ENCODE peak calls at places on chromosomes 2 and 18, in seven cellular contexts. R is astrocyte of the spinal cord; B is fibroblast of mammary gland; E is NCI-H2171; L is skeletal muscle cell; U is GDM1; H is activated CD8-positive, alpha-beta memory T cell treated with anti-CD3 and anti-CD28 coated beads for 48 hours. G is an unnamed sample.

GRCh38 chr2:43293744-43294695 is 67.6 kb upstream of the ZFP36L2 start:
- DNase-seq in R (peak; percentile 99), B (peak; percentile 100), E (no peak), L (peak; percentile 99), U (peak; percentile 37), H (no peak), G (peak; percentile 99)

GRCh38 chr18:76121049-76121448 is 374.0 kb downstream of the ZNF516 start:
- DNase-seq in R (no peak), B (no peak), E (peak; percentile 0), L (no peak), U (no peak), H (no peak), G (no peak)

GRCh38 chr18:36419913-36420531 is 122.5 kb downstream of the FHOD3 start:
- DNase-seq in R (no peak), B (peak; percentile 67), E (no peak), L (no peak), U (no peak), H (no peak), G (peak; percentile 83)

GRCh38 chr2:12717988-12718661 is 1.4 kb downstream of the TRIB2 start:
- DNase-seq in R (peak; percentile 32), B (peak; percentile 33), E (peak; percentile 51), L (no peak), U (no peak), H (no peak), G (peak; percentile 57)

GRCh38 chr2:68784849-68785248 is 50.2 kb downstream of the ARHGAP25 start:
- DNase-seq in R (no peak), B (no peak), E (no peak), L (no peak), U (no peak), H (no peak), G (no peak)

GRCh38 chr2:229553091-229553490 is 161.3 kb downstream of the DNER start:
- DNase-seq in R (peak; percentile 76), B (peak; percentile 61), E (no peak), L (no peak), U (no peak), H (no peak), G (no peak)

GRCh38 chr2:108271691-108272253 is 16.9 kb upstream of the SULT1C2 start:
- DNase-seq in R (peak; percentile 80), B (peak; percentile 84), E (no peak), L (peak; percentile 81), U (no peak), H (no peak), G (no peak)

GRCh38 chr2:82781516-82781915 is 1677.6 kb downstream of the SUCLG1 start:
- DNase-seq in R (no peak), B (no peak), E (no peak), L (no peak), U (no peak), H (no peak), G (no peak)

GRCh38 chr2:23312996-23313606 is 71.9 kb upstream of the KLHL29 start:
- DNase-seq in R (no peak), B (peak; percentile 19), E (no peak), L (no peak), U (no peak), H (no peak), G (no peak)

GRCh38 chr2:189297446-189297845 is 117.9 kb upstream of the COL5A2 start:
- DNase-seq in R (peak; percentile 93), B (peak; percentile 70), E (no peak), L (peak; percentile 65), U (no peak), H (no peak), G (no peak)

GRCh38 chr2:73069855-73070650 is 1.5 kb downstream of the SFXN5 start:
- DNase-seq in R (peak; percentile 27), B (no peak), E (no peak), L (no peak), U (no peak), H (no peak), G (no peak)

GRCh38 chr2:177282787-177283533 is 18.4 kb upstream of the NFE2L2 start:
- DNase-seq in R (no peak), B (no peak), E (no peak), L (no peak), U (no peak), H (no peak), G (no peak)

GRCh38 chr2:194870974-194871535 is 786.0 kb upstream of the SLC39A10 start:
- DNase-seq in R (no peak), B (no peak), E (peak; percentile 70), L (no peak), U (no peak), H (no peak), G (no peak)

GRCh38 chr2:241011296-241011600 is 12.8 kb downstream of the SNED1 start:
- DNase-seq in R (no peak), B (no peak), E (no peak), L (no peak), U (no peak), H (no peak), G (no peak)

GRCh38 chr2:190470256-190470826 is 62.2 kb downstream of the MFSD6 start:
- DNase-seq in R (no peak), B (no peak), E (no peak), L (no peak), U (no peak), H (no peak), G (no peak)

GRCh38 chr2:69797836-69798465 is 31.5 kb upstream of the GMCL1 start:
- DNase-seq in R (peak; percentile 56), B (no peak), E (no peak), L (no peak), U (no peak), H (no peak), G (peak; percentile 22)

GRCh38 chr2:127164761-127165538 is 55.1 kb downstream of the CYP27C1 start:
- DNase-seq in R (no peak), B (no peak), E (no peak), L (no peak), U (no peak), H (no peak), G (no peak)

GRCh38 chr18:74412106-74412880 is 44.8 kb downstream of the DIPK1C start:
- DNase-seq in R (no peak), B (no peak), E (no peak), L (no peak), U (no peak), H (no peak), G (no peak)

GRCh38 chr18:74316257-74317180 is 880 bp downstream of the C18orf63 start:
- DNase-seq in R (peak; percentile 67), B (peak; percentile 52), E (no peak), L (peak; percentile 61), U (no peak), H (no peak), G (peak; percentile 5)

GRCh38 chr2:133566967-133567645 is 1.2 kb downstream of the NCKAP5 start:
- DNase-seq in R (peak; percentile 74), B (peak; percentile 6), E (no peak), L (peak; percentile 62), U (no peak), H (no peak), G (peak; percentile 28)

GRCh38 chr18:36066001-36066400 is 1.4 kb downstream of the RPRD1A start:
- DNase-seq in R (peak; percentile 9), B (peak; percentile 86), E (no peak), L (peak; percentile 49), U (no peak), H (no peak), G (peak; percentile 0)

GRCh38 chr2:218781691-218782528 is at the start of gene CYP27A1:
- DNase-seq in R (peak; percentile 22), B (peak; percentile 29), E (peak; percentile 12), L (no peak), U (no peak), H (no peak), G (peak; percentile 15)

GRCh38 chr2:10164611-10165010 is 42.1 kb downstream of the RRM2 start:
- DNase-seq in R (no peak), B (no peak), E (no peak), L (no peak), U (no peak), H (no peak), G (no peak)

GRCh38 chr2:83596592-83597339 is 862.3 kb downstream of the SUCLG1 start:
- DNase-seq in R (no peak), B (no peak), E (no peak), L (no peak), U (no peak), H (no peak), G (no peak)

GRCh38 chr2:30775833-30776232 is 31.4 kb downstream of the CAPN13 start:
- DNase-seq in R (no peak), B (no peak), E (no peak), L (no peak), U (no peak), H (no peak), G (no peak)

GRCh38 chr2:158761626-158762025 is 33.5 kb upstream of the DAPL1 start:
- DNase-seq in R (peak; percentile 38), B (peak; percentile 84), E (no peak), L (no peak), U (no peak), H (no peak), G (no peak)

GRCh38 chr2:228700638-228701037 is 519.2 kb upstream of the SPHKAP start:
- DNase-seq in R (peak; percentile 87), B (peak; percentile 75), E (no peak), L (peak; percentile 28), U (no peak), H (no peak), G (no peak)

GRCh38 chr2:160252278-160252887 is 52.3 kb upstream of the ITGB6 start:
- DNase-seq in R (peak; percentile 68), B (peak; percentile 56), E (peak; percentile 16), L (no peak), U (peak; percentile 16), H (no peak), G (peak; percentile 48)

GRCh38 chr2:17728210-17728609 is 25.4 kb downstream of the SMC6 start:
- DNase-seq in R (no peak), B (no peak), E (no peak), L (no peak), U (no peak), H (no peak), G (no peak)

GRCh38 chr18:57915848-57916596 is 112.9 kb upstream of the ATP8B1 start:
- DNase-seq in R (no peak), B (no peak), E (peak; percentile 86), L (no peak), U (no peak), H (no peak), G (peak; percentile 16)